ENCODE peak calls at places on chromosome 21, in ten cellular contexts. G, Z, K, X, Y, V, P, J, H and D are unnamed samples.

GRCh38 chr21:39927304-39927886 is 60.2 kb downstream of the PCP4 start:
- DNase-seq in V (no peak), K (no peak), Y (no peak), G (no peak), Z (no peak), X (no peak), J (no peak), P (no peak), H (no peak), D (no peak)

GRCh38 chr21:41250519-41250918 is 66.1 kb upstream of the FAM3B start:
- DNase-seq in P (no peak), G (no peak), V (no peak), Z (no peak), X (no peak), J (peak), Y (no peak), K (no peak), H (peak), D (no peak)

GRCh38 chr21:35217504-35218060 is 168.5 kb upstream of the RUNX1 start:
- DNase-seq in Y (peak), V (no peak), H (peak), Z (no peak), K (peak), P (peak), J (peak), G (peak), X (peak), D (peak)

GRCh38 chr21:42782723-42783247 is 96.6 kb downstream of the WDR4 start:
- DNase-seq in K (no peak), G (no peak), P (no peak), J (no peak), H (no peak), Z (no peak), V (no peak), X (no peak), Y (no peak), D (no peak)

GRCh38 chr21:42088148-42088547 is 17.0 kb downstream of the UMODL1 start:
- DNase-seq in Z (no peak), P (no peak), J (no peak), G (no peak), K (peak), V (no peak), H (no peak), X (no peak), Y (no peak), D (no peak)

GRCh38 chr21:34968414-34969333 is 80.4 kb downstream of the RUNX1 start:
- DNase-seq in X (no peak), Y (no peak), K (no peak), G (no peak), V (no peak), P (no peak), J (no peak), H (no peak), Z (no peak), D (no peak)

GRCh38 chr21:19420607-19421006 is 1017.0 kb upstream of the TMPRSS15 start:
- DNase-seq in Z (no peak), G (no peak), P (no peak), Y (no peak), J (no peak), V (no peak), H (no peak), K (no peak), X (no peak), D (no peak)

GRCh38 chr21:31111093-31111492 is 72.8 kb upstream of the KRTAP19-8 start:
- DNase-seq in K (no peak), V (no peak), P (no peak), H (no peak), G (no peak), X (no peak), Z (no peak), J (peak), Y (no peak), D (no peak)

GRCh38 chr21:28221984-28222383 is 770.7 kb downstream of the LTN1 start:
- DNase-seq in V (no peak), H (no peak), X (no peak), J (no peak), P (no peak), Y (no peak), G (no peak), K (no peak), Z (no peak), D (no peak)

GRCh38 chr21:17900990-17901385 is 81.8 kb upstream of the C21orf91 start:
- DNase-seq in K (no peak), X (no peak), Z (no peak), Y (no peak), G (no peak), V (no peak), H (no peak), J (no peak), P (no peak), D (no peak)

GRCh38 chr21:22791986-22792560 is 1793.9 kb downstream of the NCAM2 start:
- DNase-seq in J (peak), H (peak), G (no peak), P (peak), Y (no peak), K (no peak), Z (no peak), V (peak), X (no peak), D (peak)

GRCh38 chr21:43270800-43271261 is 102.0 kb downstream of the CRYAA start:
- DNase-seq in H (no peak), P (no peak), V (no peak), G (no peak), X (no peak), J (no peak), Y (no peak), Z (no peak), K (peak), D (no peak)

GRCh38 chr21:31732891-31733520 is 1.1 kb upstream of the SCAF4 start:
- DNase-seq in Z (no peak), Y (no peak), J (no peak), G (no peak), H (no peak), X (no peak), P (no peak), K (no peak), V (no peak), D (no peak)

GRCh38 chr21:42844411-42845113 is 34.8 kb downstream of the WDR4 start:
- DNase-seq in G (peak), Z (peak), X (peak), V (no peak), J (peak), K (peak), P (no peak), Y (no peak), H (no peak), D (no peak)

GRCh38 chr21:37711294-37711844 is 204.9 kb downstream of the KCNJ6 start:
- DNase-seq in P (no peak), V (no peak), Y (no peak), G (no peak), H (no peak), Z (no peak), X (no peak), J (no peak), K (no peak), D (no peak)

GRCh38 chr21:28421716-28422480 is 570.8 kb downstream of the LTN1 start:
- DNase-seq in G (no peak), Y (peak), P (peak), V (peak), X (no peak), Z (no peak), H (no peak), K (no peak), J (peak), D (peak)

GRCh38 chr21:32364387-32364786 is 28.4 kb downstream of the URB1 start:
- DNase-seq in X (no peak), G (no peak), H (no peak), P (no peak), K (no peak), J (peak), V (no peak), Z (no peak), Y (no peak), D (no peak)

GRCh38 chr21:24007592-24007991 is 1599.7 kb downstream of the MRPL39 start:
- DNase-seq in X (no peak), P (no peak), Y (no peak), K (no peak), G (no peak), V (no peak), Z (no peak), J (no peak), H (no peak), D (no peak)

GRCh38 chr21:16185766-16186165 is 456.0 kb downstream of the USP25 start:
- DNase-seq in X (no peak), V (no peak), K (no peak), H (no peak), P (no peak), J (no peak), Y (no peak), G (no peak), Z (no peak), D (no peak)

GRCh38 chr21:16908087-16908486 is 604.8 kb upstream of the CXADR start:
- DNase-seq in H (peak), V (peak), K (no peak), X (peak), P (no peak), Y (peak), Z (no peak), G (no peak), J (peak), D (peak)

GRCh38 chr21:43282358-43283120 is 113.7 kb downstream of the CRYAA start:
- DNase-seq in J (no peak), Z (no peak), P (no peak), Y (no peak), X (no peak), H (no peak), V (no peak), G (no peak), K (peak), D (no peak)

GRCh38 chr21:33578214-33578613 is 10.3 kb downstream of the DONSON start:
- DNase-seq in K (no peak), X (no peak), H (peak), J (peak), V (no peak), G (no peak), Y (peak), Z (no peak), P (no peak), D (peak)

GRCh38 chr21:37145635-37146111 is 72.6 kb downstream of the TTC3 start:
- DNase-seq in H (peak), X (no peak), G (no peak), K (no peak), P (peak), Z (no peak), Y (no peak), J (peak), V (no peak), D (no peak)

GRCh38 chr21:32516729-32517649 is 68.3 kb downstream of the TCP10L start:
- DNase-seq in X (no peak), P (peak), V (peak), G (no peak), K (no peak), Y (peak), H (peak), J (peak), Z (no peak), D (peak)

GRCh38 chr21:21690068-21690665 is 692.0 kb downstream of the NCAM2 start:
- DNase-seq in K (no peak), G (no peak), P (no peak), J (no peak), V (no peak), H (no peak), X (no peak), Y (no peak), Z (no peak), D (no peak)

GRCh38 chr21:33367309-33367973 is 35.8 kb upstream of the IFNGR2 start:
- DNase-seq in V (no peak), X (no peak), Z (no peak), G (no peak), K (no peak), P (no peak), J (no peak), Y (no peak), H (no peak), D (no peak)

DNA sequence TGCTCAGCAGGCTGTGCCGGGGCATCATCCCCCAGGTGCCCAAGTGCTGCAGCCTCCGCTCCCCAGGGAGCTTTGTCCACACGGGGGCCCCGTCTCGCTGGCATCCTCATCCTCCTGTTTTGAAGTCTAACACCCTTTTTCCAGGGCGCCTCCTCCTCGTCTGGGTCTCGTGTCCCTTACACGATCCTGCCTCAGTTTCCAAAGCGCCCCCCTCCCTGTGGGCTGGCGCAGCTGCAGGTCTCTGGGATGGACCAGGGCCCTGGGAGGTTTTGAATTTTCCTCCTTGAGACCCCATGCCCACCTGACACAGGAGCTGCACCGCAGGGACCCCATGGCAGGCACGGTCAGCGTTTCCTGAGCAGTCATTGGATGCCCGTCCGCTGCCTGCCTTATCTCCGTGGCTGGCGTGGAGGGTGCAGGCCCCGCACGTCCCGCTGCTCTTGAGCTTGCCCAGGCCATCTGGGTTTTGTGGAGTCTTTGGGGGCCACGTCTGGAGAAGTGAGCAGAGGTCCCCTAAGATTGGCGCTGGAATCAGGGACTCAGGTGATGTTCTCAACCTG is 37.4 kb upstream of the DIP2A start:
- DNase-seq in H (no peak), K (no peak), Y (no peak), V (no peak), J (no peak), X (no peak), G (no peak), P (no peak), Z (no peak), D (no peak)
- TF ChIP-seq CTCF in H (no peak), K (no peak), Y (no peak), V (no peak), J (no peak), X (no peak), G (no peak), P (peak), Z (no peak), D (no peak)

DNA sequence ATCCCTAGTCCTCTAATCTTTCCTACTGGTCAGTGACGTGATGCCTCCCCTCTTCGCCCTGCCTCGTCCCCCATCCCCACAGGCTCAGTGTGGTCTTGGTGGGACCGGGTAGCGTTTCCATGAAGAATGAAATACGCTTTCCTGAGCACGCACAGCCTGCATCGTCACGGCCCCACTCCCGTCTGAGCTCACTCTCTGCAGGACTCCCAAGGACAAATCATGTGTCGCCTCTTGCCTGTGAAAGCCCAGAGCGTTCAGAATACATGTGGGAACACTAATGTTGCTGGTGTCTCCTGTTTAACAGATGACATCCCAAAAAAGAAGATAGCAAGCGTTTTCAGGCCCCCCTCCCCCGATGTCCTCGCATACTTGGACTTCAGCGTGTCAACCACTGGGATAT is 49.2 kb downstream of the S100B start:
- DNase-seq in V (no peak), G (no peak), H (no peak), X (peak), P (no peak), K (no peak), Z (no peak), J (no peak), Y (no peak), D (no peak)
- TF ChIP-seq CTCF in V (no peak), G (no peak), H (no peak), X (no peak), P (no peak), K (no peak), Z (no peak), J (no peak), Y (no peak), D (no peak)

DNA sequence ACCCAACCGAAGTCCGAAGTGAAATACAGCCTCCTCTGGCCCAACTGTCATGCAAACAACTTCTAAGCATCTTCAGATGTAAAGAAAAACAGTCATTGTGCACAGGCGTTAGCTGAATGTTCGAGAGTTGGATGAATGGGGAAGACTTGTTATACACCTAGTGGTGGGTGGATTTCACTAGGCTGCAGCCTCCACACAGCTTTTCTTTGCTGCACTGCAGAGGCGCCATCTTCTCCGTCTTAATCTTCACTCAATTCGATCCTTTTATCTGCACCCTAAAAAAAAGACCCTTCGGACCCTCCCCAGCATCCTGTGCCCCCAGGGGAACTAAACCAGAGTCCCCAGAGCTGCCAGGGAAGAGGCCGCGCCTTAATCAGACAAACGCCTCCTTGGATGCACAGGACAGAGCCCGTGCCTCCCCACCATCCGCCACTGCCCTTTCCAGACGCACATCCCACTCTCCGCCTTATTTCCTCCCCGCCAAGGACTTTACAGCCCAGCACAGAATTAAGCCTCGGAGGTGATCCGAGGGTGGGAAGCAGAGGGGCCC is 1.4 kb downstream of the APP start:
- DNase-seq in Y (no peak), H (peak), Z (peak), K (no peak), J (peak), G (peak), P (peak), X (peak), V (no peak), D (peak)
- TF ChIP-seq CTCF in Y (peak), H (peak), Z (peak), K (peak), J (peak), G (peak), P (peak), X (no peak), V (peak), D (peak)

GRCh38 chr21:45289655-45290515 is 2.2 kb upstream of the POFUT2 start:
- DNase-seq in Y (no peak), P (no peak), G (no peak), V (no peak), Z (peak), J (no peak), K (peak), H (no peak), X (no peak), D (no peak)
- TF ChIP-seq CTCF in Y (peak), P (peak), G (peak), V (peak), Z (peak), J (peak), K (no peak), H (peak), X (no peak), D (peak)

GRCh38 chr21:44888581-44889550 is 15.4 kb upstream of the PTTG1IP start:
- DNase-seq in V (no peak), X (no peak), P (no peak), G (no peak), K (peak), Y (no peak), J (no peak), Z (no peak), H (no peak), D (no peak)
- TF ChIP-seq CTCF in V (no peak), X (no peak), P (no peak), G (no peak), K (no peak), Y (no peak), J (no peak), Z (no peak), H (no peak), D (peak)